ENCODE peak calls at places on chromosomes 13 and 19, in seven cellular contexts. One of them, this sample, is unnamed.

GRCh38 chr19:16216744-16217670 is 19.3 kb downstream of the AP1M1 start:
- DNase-seq in cardiac fibroblast: no peak
- DNase-seq in psoas muscle: no peak
- DNase-seq in mammary epithelial cell: no peak
- DNase-seq in adrenal gland: no peak
- DNase-seq in fibroblast of lung: no peak
- DNase-seq in brain microvascular endothelial cell: no peak
- DNase-seq in this sample: no peak

GRCh38 chr13:28071424-28071823 is 29.0 kb downstream of the FLT3 start:
- DNase-seq in brain microvascular endothelial cell: no peak
- DNase-seq in mammary epithelial cell: no peak
- DNase-seq in fibroblast of lung: no peak
- DNase-seq in cardiac fibroblast: no peak
- DNase-seq in psoas muscle: no peak
- DNase-seq in adrenal gland: no peak
- DNase-seq in this sample: no peak

GRCh38 chr19:40519352-40520322 is 52.8 kb downstream of the SPTBN4 start:
- DNase-seq in adrenal gland: peak
- DNase-seq in cardiac fibroblast: peak
- DNase-seq in brain microvascular endothelial cell: peak
- DNase-seq in fibroblast of lung: peak
- DNase-seq in psoas muscle: no peak
- DNase-seq in mammary epithelial cell: peak
- DNase-seq in this sample: no peak

GRCh38 chr13:50543767-50544166 is 299.7 kb downstream of the DLEU7 start:
- DNase-seq in adrenal gland: no peak
- DNase-seq in mammary epithelial cell: no peak
- DNase-seq in cardiac fibroblast: peak
- DNase-seq in fibroblast of lung: peak
- DNase-seq in brain microvascular endothelial cell: peak
- DNase-seq in psoas muscle: peak
- DNase-seq in this sample: peak

GRCh38 chr13:98976338-98976737 is 1.5 kb downstream of the DOCK9 start:
- DNase-seq in adrenal gland: no peak
- DNase-seq in fibroblast of lung: peak
- DNase-seq in brain microvascular endothelial cell: no peak
- DNase-seq in cardiac fibroblast: peak
- DNase-seq in psoas muscle: no peak
- DNase-seq in mammary epithelial cell: no peak
- DNase-seq in this sample: no peak

GRCh38 chr13:106121173-106121754 is 414.2 kb downstream of the EFNB2 start:
- DNase-seq in psoas muscle: no peak
- DNase-seq in brain microvascular endothelial cell: no peak
- DNase-seq in mammary epithelial cell: peak
- DNase-seq in cardiac fibroblast: no peak
- DNase-seq in fibroblast of lung: no peak
- DNase-seq in adrenal gland: no peak
- DNase-seq in this sample: no peak

GRCh38 chr19:28655054-28655453 is 557.9 kb downstream of the UQCRFS1 start:
- DNase-seq in psoas muscle: no peak
- DNase-seq in adrenal gland: no peak
- DNase-seq in mammary epithelial cell: no peak
- DNase-seq in fibroblast of lung: no peak
- DNase-seq in brain microvascular endothelial cell: no peak
- DNase-seq in cardiac fibroblast: no peak
- DNase-seq in this sample: no peak

GRCh38 chr13:66805657-66806056 is 424.5 kb downstream of the PCDH9 start:
- DNase-seq in fibroblast of lung: peak
- DNase-seq in adrenal gland: peak
- DNase-seq in psoas muscle: no peak
- DNase-seq in cardiac fibroblast: peak
- DNase-seq in mammary epithelial cell: no peak
- DNase-seq in brain microvascular endothelial cell: peak
- DNase-seq in this sample: peak

GRCh38 chr19:45154064-45154827 is 6.5 kb downstream of the NKPD1 start:
- DNase-seq in psoas muscle: peak
- DNase-seq in mammary epithelial cell: peak
- DNase-seq in adrenal gland: peak
- DNase-seq in brain microvascular endothelial cell: peak
- DNase-seq in cardiac fibroblast: peak
- DNase-seq in fibroblast of lung: peak
- DNase-seq in this sample: peak

GRCh38 chr13:48110132-48110868 is 15.4 kb upstream of the MED4 start:
- DNase-seq in mammary epithelial cell: peak
- DNase-seq in cardiac fibroblast: peak
- DNase-seq in adrenal gland: no peak
- DNase-seq in brain microvascular endothelial cell: no peak
- DNase-seq in psoas muscle: no peak
- DNase-seq in fibroblast of lung: no peak
- DNase-seq in this sample: no peak

GRCh38 chr13:112143753-112144615 is 77.0 kb downstream of the SOX1 start:
- DNase-seq in psoas muscle: no peak
- DNase-seq in brain microvascular endothelial cell: no peak
- DNase-seq in mammary epithelial cell: no peak
- DNase-seq in adrenal gland: no peak
- DNase-seq in fibroblast of lung: no peak
- DNase-seq in cardiac fibroblast: no peak
- DNase-seq in this sample: peak

GRCh38 chr13:94595006-94595942 is 678 bp downstream of the TGDS start:
- DNase-seq in mammary epithelial cell: peak
- DNase-seq in fibroblast of lung: peak
- DNase-seq in cardiac fibroblast: peak
- DNase-seq in adrenal gland: peak
- DNase-seq in brain microvascular endothelial cell: no peak
- DNase-seq in psoas muscle: no peak
- DNase-seq in this sample: peak

GRCh38 chr13:98994896-98995295 is 17.0 kb upstream of the DOCK9 start:
- DNase-seq in fibroblast of lung: no peak
- DNase-seq in adrenal gland: no peak
- DNase-seq in brain microvascular endothelial cell: no peak
- DNase-seq in psoas muscle: no peak
- DNase-seq in mammary epithelial cell: no peak
- DNase-seq in cardiac fibroblast: no peak
- DNase-seq in this sample: no peak

GRCh38 chr13:112345826-112346172 is 30.4 kb upstream of the SPACA7 start:
- DNase-seq in adrenal gland: no peak
- DNase-seq in brain microvascular endothelial cell: no peak
- DNase-seq in psoas muscle: no peak
- DNase-seq in mammary epithelial cell: no peak
- DNase-seq in cardiac fibroblast: no peak
- DNase-seq in fibroblast of lung: no peak
- DNase-seq in this sample: no peak

GRCh38 chr19:19579533-19580361 is 38.7 kb downstream of the PBX4 start:
- DNase-seq in fibroblast of lung: no peak
- DNase-seq in mammary epithelial cell: no peak
- DNase-seq in adrenal gland: no peak
- DNase-seq in psoas muscle: no peak
- DNase-seq in brain microvascular endothelial cell: no peak
- DNase-seq in cardiac fibroblast: no peak
- DNase-seq in this sample: no peak

GRCh38 chr13:44249439-44249838 is 124.2 kb upstream of the SERP2 start:
- DNase-seq in brain microvascular endothelial cell: no peak
- DNase-seq in psoas muscle: peak
- DNase-seq in mammary epithelial cell: peak
- DNase-seq in fibroblast of lung: peak
- DNase-seq in adrenal gland: no peak
- DNase-seq in cardiac fibroblast: peak
- DNase-seq in this sample: peak

GRCh38 chr19:57719424-57719823 is 8.0 kb downstream of the ZNF671 start:
- DNase-seq in mammary epithelial cell: no peak
- DNase-seq in fibroblast of lung: no peak
- DNase-seq in cardiac fibroblast: no peak
- DNase-seq in psoas muscle: no peak
- DNase-seq in adrenal gland: no peak
- DNase-seq in brain microvascular endothelial cell: no peak
- DNase-seq in this sample: no peak

GRCh38 chr19:9309974-9310446 is 372 bp upstream of the ZNF699 start:
- DNase-seq in adrenal gland: peak
- DNase-seq in cardiac fibroblast: peak
- DNase-seq in brain microvascular endothelial cell: peak
- DNase-seq in fibroblast of lung: peak
- DNase-seq in mammary epithelial cell: no peak
- DNase-seq in psoas muscle: peak
- DNase-seq in this sample: peak

GRCh38 chr13:113906566-113906965 is 42.7 kb upstream of the GAS6 start:
- DNase-seq in fibroblast of lung: no peak
- DNase-seq in brain microvascular endothelial cell: no peak
- DNase-seq in adrenal gland: no peak
- DNase-seq in mammary epithelial cell: no peak
- DNase-seq in cardiac fibroblast: no peak
- DNase-seq in psoas muscle: no peak
- DNase-seq in this sample: no peak

GRCh38 chr13:96551540-96551939 is 442.7 kb downstream of the OXGR1 start:
- DNase-seq in adrenal gland: peak
- DNase-seq in mammary epithelial cell: no peak
- DNase-seq in cardiac fibroblast: no peak
- DNase-seq in fibroblast of lung: peak
- DNase-seq in psoas muscle: no peak
- DNase-seq in brain microvascular endothelial cell: no peak
- DNase-seq in this sample: no peak

GRCh38 chr19:45250832-45251451 is at the start of gene MARK4:
- DNase-seq in psoas muscle: peak
- DNase-seq in brain microvascular endothelial cell: peak
- DNase-seq in mammary epithelial cell: peak
- DNase-seq in cardiac fibroblast: peak
- DNase-seq in adrenal gland: peak
- DNase-seq in fibroblast of lung: peak
- DNase-seq in this sample: peak

GRCh38 chr13:26991508-26992181 is 180.0 kb downstream of the USP12 start:
- DNase-seq in fibroblast of lung: peak
- DNase-seq in cardiac fibroblast: peak
- DNase-seq in adrenal gland: peak
- DNase-seq in brain microvascular endothelial cell: no peak
- DNase-seq in psoas muscle: no peak
- DNase-seq in mammary epithelial cell: no peak
- DNase-seq in this sample: no peak

GRCh38 chr13:99620806-99621205 is 119.5 kb downstream of the TM9SF2 start:
- DNase-seq in adrenal gland: no peak
- DNase-seq in brain microvascular endothelial cell: no peak
- DNase-seq in mammary epithelial cell: no peak
- DNase-seq in cardiac fibroblast: no peak
- DNase-seq in fibroblast of lung: no peak
- DNase-seq in psoas muscle: no peak
- DNase-seq in this sample: no peak

GRCh38 chr13:50268500-50268899 is 253.3 kb downstream of the KCNRG start:
- DNase-seq in brain microvascular endothelial cell: no peak
- DNase-seq in adrenal gland: no peak
- DNase-seq in psoas muscle: no peak
- DNase-seq in mammary epithelial cell: no peak
- DNase-seq in cardiac fibroblast: peak
- DNase-seq in fibroblast of lung: peak
- DNase-seq in this sample: no peak

GRCh38 chr13:36880961-36881360 is 39.1 kb downstream of the SMAD9 start:
- DNase-seq in cardiac fibroblast: peak
- DNase-seq in fibroblast of lung: no peak
- DNase-seq in psoas muscle: no peak
- DNase-seq in mammary epithelial cell: no peak
- DNase-seq in adrenal gland: no peak
- DNase-seq in brain microvascular endothelial cell: no peak
- DNase-seq in this sample: no peak

GRCh38 chr19:29574518-29574917 is 31.6 kb upstream of the POP4 start:
- DNase-seq in fibroblast of lung: no peak
- DNase-seq in brain microvascular endothelial cell: no peak
- DNase-seq in adrenal gland: no peak
- DNase-seq in mammary epithelial cell: no peak
- DNase-seq in cardiac fibroblast: no peak
- DNase-seq in psoas muscle: no peak
- DNase-seq in this sample: no peak

GRCh38 chr13:95267662-95268369 is 33.4 kb downstream of the ABCC4 start:
- DNase-seq in cardiac fibroblast: peak
- DNase-seq in mammary epithelial cell: peak
- DNase-seq in psoas muscle: no peak
- DNase-seq in fibroblast of lung: peak
- DNase-seq in adrenal gland: no peak
- DNase-seq in brain microvascular endothelial cell: peak
- DNase-seq in this sample: peak

GRCh38 chr13:33845572-33846305 is 27.8 kb downstream of the RFC3 start:
- DNase-seq in fibroblast of lung: no peak
- DNase-seq in cardiac fibroblast: no peak
- DNase-seq in psoas muscle: no peak
- DNase-seq in adrenal gland: no peak
- DNase-seq in mammary epithelial cell: peak
- DNase-seq in brain microvascular endothelial cell: no peak
- DNase-seq in this sample: no peak
- TF ChIP-seq CTCF in fibroblast of lung: no peak
- TF ChIP-seq CTCF in cardiac fibroblast: no peak
- TF ChIP-seq CTCF in psoas muscle: no peak
- TF ChIP-seq CTCF in adrenal gland: no peak
- TF ChIP-seq CTCF in mammary epithelial cell: no peak
- TF ChIP-seq CTCF in brain microvascular endothelial cell: no peak
- TF ChIP-seq CTCF in this sample: no peak

DNA sequence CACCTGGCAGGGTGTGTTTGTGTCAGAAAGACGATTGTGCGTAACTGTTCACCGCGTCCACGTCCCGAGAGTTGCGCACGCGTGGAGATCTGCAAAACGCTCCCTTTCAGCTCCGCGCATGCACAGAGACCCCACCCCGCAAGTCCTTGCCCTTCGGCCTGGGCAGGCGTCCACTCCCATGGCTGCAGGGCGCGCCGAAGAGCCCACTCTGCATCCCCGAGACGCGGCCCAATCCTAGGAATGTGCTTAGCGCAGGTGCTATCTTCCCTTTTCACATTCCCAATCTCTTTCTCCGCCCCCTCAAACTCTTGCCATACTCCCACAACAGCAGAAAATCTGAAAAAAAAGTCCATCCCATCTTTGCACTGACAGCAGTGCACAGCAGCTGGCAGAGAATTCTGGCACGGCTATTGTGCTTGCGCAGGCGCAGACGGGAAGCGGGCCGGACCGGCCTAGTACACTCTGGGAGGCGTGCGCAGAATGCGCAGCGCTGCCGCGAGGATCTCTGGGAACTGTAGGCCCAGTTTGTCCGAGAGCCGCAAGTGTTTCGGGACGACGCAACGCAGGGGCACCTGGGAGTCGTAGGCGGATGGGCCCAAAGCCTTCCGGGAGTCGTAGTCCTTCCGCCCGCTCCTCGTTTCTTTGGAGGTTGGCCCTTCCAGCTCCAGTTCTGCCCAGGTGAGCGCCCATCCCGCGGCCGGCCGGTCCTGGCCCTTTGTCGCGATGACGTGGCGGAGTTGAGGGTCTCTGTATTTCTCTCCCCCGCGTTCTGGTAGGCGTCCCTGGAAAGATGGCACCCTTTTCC is 23.1 kb downstream of the ZNF175 start:
- DNase-seq in cardiac fibroblast: peak
- DNase-seq in fibroblast of lung: peak
- DNase-seq in brain microvascular endothelial cell: peak
- DNase-seq in mammary epithelial cell: peak
- DNase-seq in adrenal gland: peak
- DNase-seq in psoas muscle: peak
- DNase-seq in this sample: peak
- TF ChIP-seq CTCF in cardiac fibroblast: no peak
- TF ChIP-seq CTCF in fibroblast of lung: no peak
- TF ChIP-seq CTCF in brain microvascular endothelial cell: no peak
- TF ChIP-seq CTCF in mammary epithelial cell: no peak
- TF ChIP-seq CTCF in adrenal gland: no peak
- TF ChIP-seq CTCF in psoas muscle: no peak
- TF ChIP-seq CTCF in this sample: no peak

GRCh38 chr13:25541434-25542123 is 169.8 kb downstream of the ATP8A2 start:
- DNase-seq in psoas muscle: no peak
- DNase-seq in cardiac fibroblast: no peak
- DNase-seq in adrenal gland: no peak
- DNase-seq in fibroblast of lung: no peak
- DNase-seq in mammary epithelial cell: no peak
- DNase-seq in brain microvascular endothelial cell: no peak
- DNase-seq in this sample: no peak
- TF ChIP-seq CTCF in psoas muscle: no peak
- TF ChIP-seq CTCF in cardiac fibroblast: no peak
- TF ChIP-seq CTCF in adrenal gland: no peak
- TF ChIP-seq CTCF in fibroblast of lung: no peak
- TF ChIP-seq CTCF in mammary epithelial cell: no peak
- TF ChIP-seq CTCF in brain microvascular endothelial cell: no peak
- TF ChIP-seq CTCF in this sample: no peak

GRCh38 chr13:87570669-87571068 is 100.5 kb upstream of the SLITRK5 start:
- DNase-seq in mammary epithelial cell: no peak
- DNase-seq in brain microvascular endothelial cell: no peak
- DNase-seq in psoas muscle: no peak
- DNase-seq in adrenal gland: no peak
- DNase-seq in fibroblast of lung: no peak
- DNase-seq in cardiac fibroblast: no peak
- DNase-seq in this sample: no peak
- TF ChIP-seq CTCF in mammary epithelial cell: no peak
- TF ChIP-seq CTCF in brain microvascular endothelial cell: no peak
- TF ChIP-seq CTCF in psoas muscle: no peak
- TF ChIP-seq CTCF in adrenal gland: no peak
- TF ChIP-seq CTCF in fibroblast of lung: no peak
- TF ChIP-seq CTCF in cardiac fibroblast: no peak
- TF ChIP-seq CTCF in this sample: no peak